ENCODE peak calls at places on chromosome 18, in eight cellular contexts. One of them, this sample, is unnamed.
A peak's percentile ranks its signal among the peaks of the same experiment; 100 is the strongest.

GRCh38 chr18:37179384-37179783 is 350.5 kb downstream of the KIAA1328 start:
- DNase-seq in epithelial cell of esophagus: no peak
- DNase-seq in GM19239: no peak
- DNase-seq in stimulated activated naive CD4-positive, alpha-beta T cell: no peak
- DNase-seq in amniotic stem cell: no peak
- DNase-seq in CMK: no peak
- DNase-seq in smooth muscle cell of the brain vasculature: peak; percentile 9
- DNase-seq in HTR-8/SVneo: no peak
- DNase-seq in this sample: no peak

GRCh38 chr18:33755918-33756590 is 178.0 kb downstream of the ASXL3 start:
- DNase-seq in epithelial cell of esophagus: peak; percentile 93
- DNase-seq in GM19239: no peak
- DNase-seq in stimulated activated naive CD4-positive, alpha-beta T cell: no peak
- DNase-seq in amniotic stem cell: peak; percentile 47
- DNase-seq in CMK: no peak
- DNase-seq in smooth muscle cell of the brain vasculature: peak; percentile 47
- DNase-seq in HTR-8/SVneo: no peak
- DNase-seq in this sample: no peak

GRCh38 chr18:59606193-59607175 is 90.7 kb downstream of the CCBE1 start:
- DNase-seq in epithelial cell of esophagus: no peak
- DNase-seq in GM19239: no peak
- DNase-seq in stimulated activated naive CD4-positive, alpha-beta T cell: no peak
- DNase-seq in amniotic stem cell: peak; percentile 11
- DNase-seq in CMK: no peak
- DNase-seq in smooth muscle cell of the brain vasculature: peak; percentile 33
- DNase-seq in HTR-8/SVneo: no peak
- DNase-seq in this sample: no peak

GRCh38 chr18:11065061-11065460 is 84.3 kb downstream of the PIEZO2 start:
- DNase-seq in epithelial cell of esophagus: no peak
- DNase-seq in GM19239: no peak
- DNase-seq in stimulated activated naive CD4-positive, alpha-beta T cell: no peak
- DNase-seq in amniotic stem cell: no peak
- DNase-seq in CMK: no peak
- DNase-seq in smooth muscle cell of the brain vasculature: no peak
- DNase-seq in HTR-8/SVneo: no peak
- DNase-seq in this sample: no peak

GRCh38 chr18:38525039-38525438 is 959.4 kb upstream of the CELF4 start:
- DNase-seq in epithelial cell of esophagus: no peak
- DNase-seq in GM19239: no peak
- DNase-seq in stimulated activated naive CD4-positive, alpha-beta T cell: no peak
- DNase-seq in amniotic stem cell: no peak
- DNase-seq in CMK: no peak
- DNase-seq in smooth muscle cell of the brain vasculature: no peak
- DNase-seq in HTR-8/SVneo: no peak
- DNase-seq in this sample: no peak

GRCh38 chr18:42048150-42048549 is 93.1 kb downstream of the PIK3C3 start:
- DNase-seq in epithelial cell of esophagus: peak; percentile 95
- DNase-seq in GM19239: no peak
- DNase-seq in stimulated activated naive CD4-positive, alpha-beta T cell: no peak
- DNase-seq in amniotic stem cell: peak; percentile 89
- DNase-seq in CMK: no peak
- DNase-seq in smooth muscle cell of the brain vasculature: peak; percentile 20
- DNase-seq in HTR-8/SVneo: no peak
- DNase-seq in this sample: peak; percentile 39

GRCh38 chr18:28884304-28884703 is 707.4 kb upstream of the CDH2 start:
- DNase-seq in epithelial cell of esophagus: peak; percentile 72
- DNase-seq in GM19239: no peak
- DNase-seq in stimulated activated naive CD4-positive, alpha-beta T cell: no peak
- DNase-seq in amniotic stem cell: no peak
- DNase-seq in CMK: no peak
- DNase-seq in smooth muscle cell of the brain vasculature: no peak
- DNase-seq in HTR-8/SVneo: no peak
- DNase-seq in this sample: no peak

GRCh38 chr18:74453011-74453571 is 4.0 kb downstream of the DIPK1C start:
- DNase-seq in epithelial cell of esophagus: no peak
- DNase-seq in GM19239: no peak
- DNase-seq in stimulated activated naive CD4-positive, alpha-beta T cell: no peak
- DNase-seq in amniotic stem cell: no peak
- DNase-seq in CMK: no peak
- DNase-seq in smooth muscle cell of the brain vasculature: no peak
- DNase-seq in HTR-8/SVneo: no peak
- DNase-seq in this sample: no peak

GRCh38 chr18:5058768-5059539 is 138.1 kb downstream of the AKAIN1 start:
- DNase-seq in epithelial cell of esophagus: no peak
- DNase-seq in GM19239: no peak
- DNase-seq in stimulated activated naive CD4-positive, alpha-beta T cell: peak; percentile 44
- DNase-seq in amniotic stem cell: no peak
- DNase-seq in CMK: no peak
- DNase-seq in smooth muscle cell of the brain vasculature: no peak
- DNase-seq in HTR-8/SVneo: no peak
- DNase-seq in this sample: no peak

GRCh38 chr18:13625355-13625754 is 101.0 kb downstream of the FAM210A start:
- DNase-seq in epithelial cell of esophagus: no peak
- DNase-seq in GM19239: no peak
- DNase-seq in stimulated activated naive CD4-positive, alpha-beta T cell: no peak
- DNase-seq in amniotic stem cell: no peak
- DNase-seq in CMK: no peak
- DNase-seq in smooth muscle cell of the brain vasculature: no peak
- DNase-seq in HTR-8/SVneo: no peak
- DNase-seq in this sample: no peak

GRCh38 chr18:62741118-62741566 is 25.8 kb downstream of the PHLPP1 start:
- DNase-seq in epithelial cell of esophagus: peak; percentile 82
- DNase-seq in GM19239: no peak
- DNase-seq in stimulated activated naive CD4-positive, alpha-beta T cell: no peak
- DNase-seq in amniotic stem cell: no peak
- DNase-seq in CMK: no peak
- DNase-seq in smooth muscle cell of the brain vasculature: no peak
- DNase-seq in HTR-8/SVneo: no peak
- DNase-seq in this sample: no peak

GRCh38 chr18:12474876-12475275 is 67.1 kb downstream of the PRELID3A start:
- DNase-seq in epithelial cell of esophagus: peak; percentile 52
- DNase-seq in GM19239: no peak
- DNase-seq in stimulated activated naive CD4-positive, alpha-beta T cell: no peak
- DNase-seq in amniotic stem cell: no peak
- DNase-seq in CMK: no peak
- DNase-seq in smooth muscle cell of the brain vasculature: no peak
- DNase-seq in HTR-8/SVneo: no peak
- DNase-seq in this sample: no peak

GRCh38 chr18:2709316-2709715 is 53.8 kb downstream of the SMCHD1 start:
- DNase-seq in epithelial cell of esophagus: no peak
- DNase-seq in GM19239: no peak
- DNase-seq in stimulated activated naive CD4-positive, alpha-beta T cell: no peak
- DNase-seq in amniotic stem cell: no peak
- DNase-seq in CMK: no peak
- DNase-seq in smooth muscle cell of the brain vasculature: no peak
- DNase-seq in HTR-8/SVneo: no peak
- DNase-seq in this sample: no peak

GRCh38 chr18:61606759-61607158 is 273.5 kb downstream of the CDH20 start:
- DNase-seq in epithelial cell of esophagus: peak; percentile 97
- DNase-seq in GM19239: no peak
- DNase-seq in stimulated activated naive CD4-positive, alpha-beta T cell: no peak
- DNase-seq in amniotic stem cell: peak; percentile 82
- DNase-seq in CMK: peak; percentile 42
- DNase-seq in smooth muscle cell of the brain vasculature: no peak
- DNase-seq in HTR-8/SVneo: peak; percentile 57
- DNase-seq in this sample: peak; percentile 100

GRCh38 chr18:39425172-39425571 is 1859.6 kb upstream of the CELF4 start:
- DNase-seq in epithelial cell of esophagus: no peak
- DNase-seq in GM19239: no peak
- DNase-seq in stimulated activated naive CD4-positive, alpha-beta T cell: no peak
- DNase-seq in amniotic stem cell: no peak
- DNase-seq in CMK: no peak
- DNase-seq in smooth muscle cell of the brain vasculature: no peak
- DNase-seq in HTR-8/SVneo: no peak
- DNase-seq in this sample: no peak

GRCh38 chr18:49935215-49935614 is 121.9 kb upstream of the ACAA2 start:
- DNase-seq in epithelial cell of esophagus: no peak
- DNase-seq in GM19239: no peak
- DNase-seq in stimulated activated naive CD4-positive, alpha-beta T cell: no peak
- DNase-seq in amniotic stem cell: no peak
- DNase-seq in CMK: no peak
- DNase-seq in smooth muscle cell of the brain vasculature: no peak
- DNase-seq in HTR-8/SVneo: no peak
- DNase-seq in this sample: no peak

GRCh38 chr18:63444567-63444966 is 22.3 kb upstream of the VPS4B start:
- DNase-seq in epithelial cell of esophagus: peak; percentile 98
- DNase-seq in GM19239: no peak
- DNase-seq in stimulated activated naive CD4-positive, alpha-beta T cell: no peak
- DNase-seq in amniotic stem cell: peak; percentile 24
- DNase-seq in CMK: no peak
- DNase-seq in smooth muscle cell of the brain vasculature: no peak
- DNase-seq in HTR-8/SVneo: no peak
- DNase-seq in this sample: no peak

GRCh38 chr18:9575558-9575957 is 38.8 kb downstream of the PPP4R1 start:
- DNase-seq in epithelial cell of esophagus: peak; percentile 97
- DNase-seq in GM19239: no peak
- DNase-seq in stimulated activated naive CD4-positive, alpha-beta T cell: no peak
- DNase-seq in amniotic stem cell: peak; percentile 97
- DNase-seq in CMK: peak; percentile 40
- DNase-seq in smooth muscle cell of the brain vasculature: peak; percentile 91
- DNase-seq in HTR-8/SVneo: peak; percentile 77
- DNase-seq in this sample: peak; percentile 95

GRCh38 chr18:63237911-63238710 is 81.5 kb downstream of the BCL2 start:
- DNase-seq in epithelial cell of esophagus: peak; percentile 84
- DNase-seq in GM19239: no peak
- DNase-seq in stimulated activated naive CD4-positive, alpha-beta T cell: no peak
- DNase-seq in amniotic stem cell: peak; percentile 59
- DNase-seq in CMK: no peak
- DNase-seq in smooth muscle cell of the brain vasculature: peak; percentile 55
- DNase-seq in HTR-8/SVneo: peak; percentile 56
- DNase-seq in this sample: peak; percentile 37

GRCh38 chr18:58781627-58782194 is 83.0 kb upstream of the ZNF532 start:
- DNase-seq in epithelial cell of esophagus: peak; percentile 81
- DNase-seq in GM19239: peak; percentile 53
- DNase-seq in stimulated activated naive CD4-positive, alpha-beta T cell: peak; percentile 74
- DNase-seq in amniotic stem cell: peak; percentile 61
- DNase-seq in CMK: no peak
- DNase-seq in smooth muscle cell of the brain vasculature: peak; percentile 57
- DNase-seq in HTR-8/SVneo: peak; percentile 67
- DNase-seq in this sample: peak; percentile 63

This sample was measured in pulmonary artery endothelial cell.